ENCODE peak calls at places on chromosomes 12 and 14, in eight cellular contexts. E, R, A, F, N, W, L and J are unnamed samples.

GRCh38 chr14:59060841-59061240 is 127.6 kb upstream of the DAAM1 start:
- DNase-seq in R (no peak), N (no peak), A (peak), W (no peak), E (no peak), L (no peak), F (no peak), J (peak)

GRCh38 chr14:98931911-98932310 is 340.1 kb downstream of the BCL11B start:
- DNase-seq in F (no peak), L (no peak), A (no peak), R (no peak), W (no peak), E (no peak), N (no peak), J (no peak)

GRCh38 chr12:52587563-52587962 is 13.7 kb downstream of the KRT72 start:
- DNase-seq in R (no peak), N (no peak), L (no peak), E (no peak), F (no peak), W (no peak), A (no peak), J (no peak)

GRCh38 chr14:91935621-91936020 is 11.9 kb downstream of the FBLN5 start:
- DNase-seq in F (no peak), E (no peak), A (no peak), W (no peak), R (no peak), L (no peak), N (no peak), J (no peak)

GRCh38 chr12:110537605-110538409 is 35.7 kb downstream of the RAD9B start:
- DNase-seq in N (no peak), W (no peak), F (no peak), L (no peak), A (no peak), E (no peak), R (no peak), J (no peak)

GRCh38 chr12:51098611-51099010 is 15.2 kb upstream of the CSRNP2 start:
- DNase-seq in A (no peak), F (no peak), L (no peak), N (no peak), E (no peak), R (peak), W (no peak), J (no peak)

GRCh38 chr12:57897296-57897974 is 43.9 kb upstream of the ATP23 start:
- DNase-seq in F (peak), R (no peak), E (no peak), A (no peak), L (no peak), N (no peak), W (no peak), J (no peak)

GRCh38 chr12:34598851-34599529 is 576.7 kb downstream of the ALG10 start:
- DNase-seq in W (no peak), N (no peak), A (no peak), F (no peak), L (no peak), E (no peak), R (no peak), J (no peak)

GRCh38 chr12:109892165-109892715 is 7.8 kb upstream of the TCHP start:
- DNase-seq in L (no peak), A (no peak), E (no peak), W (no peak), R (no peak), N (no peak), F (no peak), J (no peak)

GRCh38 chr12:75894965-75895754 is 136.4 kb downstream of the PHLDA1 start:
- DNase-seq in E (no peak), L (no peak), F (no peak), W (peak), R (no peak), N (no peak), A (no peak), J (no peak)

GRCh38 chr12:275784-276183 is 13.1 kb upstream of the SLC6A13 start:
- DNase-seq in N (no peak), F (no peak), W (no peak), E (no peak), L (no peak), R (no peak), A (no peak), J (no peak)

GRCh38 chr14:86091811-86092210 is 561.9 kb downstream of the FLRT2 start:
- DNase-seq in R (no peak), L (no peak), A (no peak), W (no peak), F (no peak), E (no peak), N (no peak), J (no peak)

GRCh38 chr14:60734465-60735242 is at the start of gene MNAT1:
- DNase-seq in R (peak), F (peak), N (peak), E (peak), L (peak), A (peak), W (peak), J (peak)

GRCh38 chr12:52506858-52507715 is 13.1 kb downstream of the KRT5 start:
- DNase-seq in W (peak), N (no peak), R (peak), L (no peak), E (no peak), F (peak), A (peak), J (peak)

GRCh38 chr14:24138396-24139271 is 2.6 kb downstream of the PSME1 start:
- DNase-seq in F (no peak), E (no peak), W (no peak), N (no peak), A (no peak), R (no peak), L (no peak), J (no peak)

GRCh38 chr12:1197264-1198018 is 206.4 kb downstream of the ERC1 start:
- DNase-seq in E (no peak), A (no peak), N (no peak), W (peak), F (no peak), R (no peak), L (peak), J (no peak)

GRCh38 chr14:55373784-55374725 is 37.6 kb downstream of the ATG14 start:
- DNase-seq in R (no peak), W (peak), F (no peak), E (peak), N (no peak), L (no peak), A (peak), J (peak)

GRCh38 chr14:98170580-98170979 is 1101.4 kb downstream of the BCL11B start:
- DNase-seq in L (no peak), R (no peak), A (no peak), N (no peak), W (no peak), E (no peak), F (no peak), J (no peak)

GRCh38 chr14:95300002-95300696 is 19.6 kb downstream of the CLMN start:
- DNase-seq in E (no peak), L (no peak), F (no peak), R (no peak), W (no peak), A (no peak), N (no peak), J (no peak)

GRCh38 chr12:6280053-6280469 is 30.4 kb upstream of the PLEKHG6 start:
- DNase-seq in E (no peak), A (no peak), N (no peak), F (no peak), L (peak), W (peak), R (peak), J (peak)